ENCODE peak calls at places on chromosomes 1 and 21, in five cellular contexts. V, M, L, H and O are unnamed samples.

GRCh38 chr1:227785812-227786608 is 29.5 kb upstream of the PRSS38 start:
- DNase-seq in V (no peak), M (no peak), L (no peak), H (no peak), O (peak; percentile 40)

GRCh38 chr21:38306833-38307232 is 50.0 kb downstream of the KCNJ15 start:
- DNase-seq in V (no peak), M (no peak), L (peak; percentile 99), H (no peak), O (no peak)

GRCh38 chr21:15667010-15667409 is 62.8 kb upstream of the USP25 start:
- DNase-seq in V (no peak), M (no peak), L (peak; percentile 73), H (no peak), O (no peak)

GRCh38 chr1:209094384-209094783 is 489.1 kb upstream of the CAMK1G start:
- DNase-seq in V (no peak), M (no peak), L (no peak), H (peak; percentile 63), O (no peak)

GRCh38 chr1:228109962-228110488 is 926 bp upstream of the MRPL55 start:
- DNase-seq in V (no peak), M (no peak), L (peak; percentile 49), H (peak; percentile 45), O (no peak)

GRCh38 chr1:38127432-38127831 is 80.8 kb upstream of the POU3F1 start:
- DNase-seq in V (no peak), M (no peak), L (peak; percentile 46), H (no peak), O (no peak)

GRCh38 chr1:217660353-217661062 is 29.4 kb downstream of the SPATA17 start:
- DNase-seq in V (no peak), M (no peak), L (peak; percentile 90), H (peak; percentile 13), O (no peak)

GRCh38 chr1:245380790-245381535 is 226.2 kb downstream of the KIF26B start:
- DNase-seq in V (no peak), M (peak; percentile 26), L (no peak), H (peak; percentile 51), O (no peak)

GRCh38 chr1:17573518-17574041 is 34.1 kb downstream of the ARHGEF10L start:
- DNase-seq in V (no peak), M (peak; percentile 76), L (no peak), H (no peak), O (no peak)

GRCh38 chr1:201539561-201540404 is 856 bp downstream of the NAV1 start:
- DNase-seq in V (peak; percentile 57), M (no peak), L (peak; percentile 84), H (peak; percentile 86), O (peak; percentile 71)

GRCh38 chr1:1176931-1177330 is 3.3 kb downstream of the TTLL10 start:
- DNase-seq in V (no peak), M (no peak), L (no peak), H (no peak), O (no peak)

GRCh38 chr1:73092383-73092782 is 810.0 kb upstream of the NEGR1 start:
- DNase-seq in V (no peak), M (no peak), L (no peak), H (no peak), O (no peak)

GRCh38 chr1:55831759-55832158 is 616.6 kb upstream of the USP24 start:
- DNase-seq in V (no peak), M (no peak), L (no peak), H (no peak), O (no peak)

GRCh38 chr1:55827350-55827749 is 612.2 kb upstream of the USP24 start:
- DNase-seq in V (no peak), M (no peak), L (peak; percentile 99), H (no peak), O (no peak)

GRCh38 chr1:55826413-55827080 is 611.4 kb upstream of the USP24 start:
- DNase-seq in V (no peak), M (no peak), L (peak; percentile 24), H (no peak), O (no peak)

GRCh38 chr1:55825486-55825885 is 610.3 kb upstream of the USP24 start:
- DNase-seq in V (no peak), M (no peak), L (no peak), H (no peak), O (no peak)

GRCh38 chr1:55828031-55828430 is 612.9 kb upstream of the USP24 start:
- DNase-seq in V (no peak), M (no peak), L (peak; percentile 22), H (peak; percentile 69), O (no peak)
- H3K18ac ChIP-seq in V (no peak overlapping the region), M (no peak overlapping the region), L (peak overlapping the region; percentile 99), H (no peak overlapping the region), O (no peak overlapping the region)

GRCh38 chr1:94658221-94658620 is 116.7 kb upstream of the F3 start:
- DNase-seq in V (no peak), M (no peak), L (peak; percentile 79), H (peak; percentile 93), O (peak; percentile 30)

GRCh38 chr1:94654505-94654904 is 112.9 kb upstream of the F3 start:
- DNase-seq in V (no peak), M (no peak), L (no peak), H (no peak), O (no peak)

GRCh38 chr1:94654919-94655318 is 113.4 kb upstream of the F3 start:
- DNase-seq in V (no peak), M (no peak), L (no peak), H (no peak), O (no peak)

GRCh38 chr1:94654031-94654430 is 112.5 kb upstream of the F3 start:
- DNase-seq in V (no peak), M (no peak), L (peak; percentile 53), H (peak; percentile 96), O (no peak)

DNA sequence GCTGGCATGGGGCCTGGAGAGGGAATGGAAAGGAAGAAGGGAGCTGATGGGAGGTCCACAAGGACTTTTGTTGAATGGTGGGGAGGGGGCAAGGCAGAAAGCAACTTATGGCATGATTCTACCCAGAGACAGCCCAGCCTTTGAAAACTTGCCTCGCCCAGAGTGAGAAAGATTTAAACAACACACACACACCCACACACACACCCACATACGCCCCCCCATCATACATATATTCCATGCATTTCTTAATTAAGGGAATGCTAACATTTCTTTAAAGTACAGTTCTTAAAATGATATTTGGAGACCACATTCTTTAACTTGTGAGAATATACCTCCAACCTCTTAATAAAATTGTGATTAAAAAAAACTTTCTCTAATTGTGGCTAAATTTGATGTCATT is 115.4 kb upstream of the F3 start:
- DNase-seq in V (no peak), M (no peak), L (no peak), H (no peak), O (no peak)
- H3K18ac ChIP-seq in V (no peak overlapping the region), M (no peak overlapping the region), L (peak overlapping the region; percentile 71), H (peak overlapping the region; percentile 91), O (peak overlapping the region; percentile 56)

DNA sequence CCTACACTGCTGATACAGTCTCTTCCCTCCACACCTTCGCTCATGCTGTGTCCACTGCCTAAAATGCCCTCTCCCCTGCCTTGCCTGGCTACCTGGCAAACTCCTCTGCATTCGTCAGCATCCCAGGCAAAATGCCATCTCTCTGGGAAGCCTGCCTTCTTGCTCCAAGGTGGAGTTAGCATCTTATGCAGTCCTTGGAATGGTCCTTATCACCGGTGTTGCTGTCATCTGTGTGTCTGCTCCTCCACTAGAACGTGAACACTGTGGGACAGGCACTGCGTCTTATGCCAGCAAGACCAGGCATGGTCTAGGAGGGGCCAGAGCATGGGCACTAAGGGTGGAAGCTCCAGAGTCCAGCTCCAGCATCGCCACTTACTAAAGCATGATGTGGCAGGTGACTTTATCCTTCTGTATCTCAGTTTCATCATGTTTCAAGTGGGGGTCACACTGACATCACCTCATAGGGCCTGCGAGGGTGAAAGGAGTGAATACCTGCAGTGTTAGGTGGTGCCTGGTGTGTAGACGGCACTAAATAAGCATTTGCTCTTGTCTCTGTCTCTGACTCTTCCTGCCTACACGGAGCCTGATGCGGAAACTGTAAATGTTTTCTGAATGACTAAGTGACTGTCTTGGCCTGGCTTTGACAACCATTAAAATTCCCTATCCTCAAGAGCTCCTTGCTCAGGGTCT is 211.7 kb downstream of the MATN1 start:
- DNase-seq in V (peak; percentile 19), M (no peak), L (peak; percentile 6), H (peak; percentile 84), O (peak; percentile 41)
- H3K18ac ChIP-seq in V (no peak overlapping the region), M (peak overlapping the region; percentile 22), L (no peak overlapping the region), H (no peak overlapping the region), O (peak overlapping the region; percentile 12)

GRCh38 chr1:172898866-172899265 is 151.9 kb downstream of the TNFSF18 start:
- DNase-seq in V (no peak), M (peak; percentile 14), L (peak; percentile 87), H (no peak), O (no peak)
- H3K18ac ChIP-seq in V (no peak overlapping the region), M (no peak overlapping the region), L (peak overlapping the region; percentile 86), H (no peak overlapping the region), O (no peak overlapping the region)